ENCODE peak calls at places on chromosomes 2 and 18, in seven cellular contexts. T is aorta, E is endothelial cell of umbilical vein, P is suprapubic skin, F is HCT116, Y is H1, W is MM.1S. M is an unnamed sample.

GRCh38 chr18:76823574-76823973 is 1.2 kb downstream of the ZNF236 start:
- DNase-seq in T (no peak), E (no peak), P (no peak), F (no peak), Y (no peak), W (no peak), M (peak; percentile 61)

GRCh38 chr2:97693476-97693875 is 19.9 kb upstream of the ZAP70 start:
- DNase-seq in T (no peak), E (no peak), P (no peak), F (no peak), Y (no peak), W (no peak), M (no peak)

GRCh38 chr2:41879367-41879871 is 168.4 kb upstream of the PKDCC start:
- DNase-seq in T (no peak), E (no peak), P (no peak), F (no peak), Y (no peak), W (no peak), M (no peak)

GRCh38 chr18:46070683-46071614 is 1.1 kb downstream of the PSTPIP2 start:
- DNase-seq in T (no peak), E (no peak), P (no peak), F (no peak), Y (no peak), W (no peak), M (no peak)

GRCh38 chr18:58223717-58224424 is 179.8 kb downstream of the NEDD4L start:
- DNase-seq in T (no peak), E (peak; percentile 98), P (peak; percentile 74), F (peak; percentile 76), Y (no peak), W (no peak), M (peak; percentile 61)

GRCh38 chr2:185947722-185948121 is 209.1 kb downstream of the FSIP2 start:
- DNase-seq in T (no peak), E (no peak), P (no peak), F (no peak), Y (no peak), W (no peak), M (no peak)

GRCh38 chr2:196105956-196106355 is 37.3 kb upstream of the DNAH7 start:
- DNase-seq in T (no peak), E (peak; percentile 63), P (no peak), F (no peak), Y (no peak), W (no peak), M (no peak)

GRCh38 chr2:9237831-9238230 is 31.2 kb downstream of the ASAP2 start:
- DNase-seq in T (no peak), E (no peak), P (no peak), F (no peak), Y (no peak), W (no peak), M (no peak)

GRCh38 chr2:217371681-217372297 is 511.9 kb upstream of the TNP1 start:
- DNase-seq in T (peak; percentile 80), E (no peak), P (no peak), F (no peak), Y (no peak), W (no peak), M (no peak)

GRCh38 chr2:235573331-235574221 is 79.7 kb downstream of the AGAP1 start:
- DNase-seq in T (peak; percentile 64), E (peak; percentile 19), P (no peak), F (no peak), Y (no peak), W (no peak), M (no peak)

GRCh38 chr18:22603902-22604301 is 186.2 kb upstream of the CTAGE1 start:
- DNase-seq in T (no peak), E (no peak), P (no peak), F (no peak), Y (no peak), W (no peak), M (no peak)

GRCh38 chr2:180191352-180192124 is 184.4 kb upstream of the CWC22 start:
- DNase-seq in T (no peak), E (peak; percentile 1), P (no peak), F (no peak), Y (no peak), W (no peak), M (no peak)

GRCh38 chr18:37297106-37297505 is 268.5 kb downstream of the CELF4 start:
- DNase-seq in T (no peak), E (no peak), P (no peak), F (no peak), Y (no peak), W (no peak), M (no peak)

GRCh38 chr2:128628996-128629395 is 310.3 kb upstream of the HS6ST1 start:
- DNase-seq in T (peak; percentile 7), E (no peak), P (peak; percentile 66), F (no peak), Y (no peak), W (no peak), M (no peak)

GRCh38 chr18:23232331-23232730 is 97.0 kb downstream of the CABLES1 start:
- DNase-seq in T (no peak), E (no peak), P (no peak), F (no peak), Y (no peak), W (no peak), M (no peak)

GRCh38 chr2:218026244-218026643 is 23.4 kb upstream of the TNS1 start:
- DNase-seq in T (peak; percentile 25), E (no peak), P (peak; percentile 45), F (no peak), Y (no peak), W (no peak), M (no peak)

GRCh38 chr2:75788154-75788553 is 77.4 kb upstream of the GCFC2 start:
- DNase-seq in T (no peak), E (no peak), P (no peak), F (no peak), Y (no peak), W (no peak), M (no peak)

GRCh38 chr2:217914878-217915277 is 87.9 kb downstream of the TNS1 start:
- DNase-seq in T (peak; percentile 61), E (no peak), P (no peak), F (no peak), Y (no peak), W (no peak), M (no peak)

GRCh38 chr2:99571609-99572344 is 82.0 kb upstream of the REV1 start:
- DNase-seq in T (no peak), E (no peak), P (no peak), F (no peak), Y (no peak), W (no peak), M (no peak)

GRCh38 chr18:22470141-22470510 is 52.4 kb upstream of the CTAGE1 start:
- DNase-seq in T (no peak), E (peak; percentile 74), P (no peak), F (no peak), Y (no peak), W (no peak), M (no peak)

GRCh38 chr18:44835555-44836156 is 155.0 kb downstream of the SETBP1 start:
- DNase-seq in T (no peak), E (no peak), P (no peak), F (no peak), Y (no peak), W (no peak), M (no peak)
- H3K4me1 ChIP-seq in T (peaks cover 4% of the 10 kb centered on the region), E (no peaks in the 10 kb centered on the region), P (peaks cover 29% of the 10 kb centered on the region), F (no peaks in the 10 kb centered on the region), Y (peaks cover 7% of the 10 kb centered on the region), W (peaks cover 18% of the 10 kb centered on the region), M (peaks cover 26% of the 10 kb centered on the region)

DNA sequence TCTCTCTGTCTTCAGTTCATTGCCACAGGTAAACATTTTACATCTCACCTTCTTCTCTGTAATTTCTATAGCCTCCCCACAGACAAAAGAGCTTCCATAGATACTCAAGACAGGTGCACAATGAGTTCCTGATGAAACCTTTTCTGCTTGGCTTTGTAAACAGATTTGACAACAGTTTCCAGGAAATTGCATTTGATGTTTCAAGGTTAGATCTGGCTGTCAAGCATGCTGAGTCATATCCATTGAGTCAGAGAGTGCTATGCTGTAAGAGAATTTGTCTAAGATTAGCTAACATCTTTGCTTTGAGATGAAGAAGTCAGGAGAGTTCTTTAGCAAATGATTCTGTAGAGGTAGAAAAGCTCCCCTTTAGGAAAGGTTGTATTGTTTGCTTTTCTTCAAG is 40.6 kb upstream of the MAP2 start:
- DNase-seq in T (no peak), E (peak; percentile 74), P (no peak), F (peak; percentile 79), Y (no peak), W (peak; percentile 39), M (no peak)
- H3K27ac ChIP-seq in T (no peak overlapping the region), E (peak overlapping the region; percentile 17), P (no peak overlapping the region), F (no peak overlapping the region), Y (no peak overlapping the region), W (no peak overlapping the region), M (no peak overlapping the region)

DNA sequence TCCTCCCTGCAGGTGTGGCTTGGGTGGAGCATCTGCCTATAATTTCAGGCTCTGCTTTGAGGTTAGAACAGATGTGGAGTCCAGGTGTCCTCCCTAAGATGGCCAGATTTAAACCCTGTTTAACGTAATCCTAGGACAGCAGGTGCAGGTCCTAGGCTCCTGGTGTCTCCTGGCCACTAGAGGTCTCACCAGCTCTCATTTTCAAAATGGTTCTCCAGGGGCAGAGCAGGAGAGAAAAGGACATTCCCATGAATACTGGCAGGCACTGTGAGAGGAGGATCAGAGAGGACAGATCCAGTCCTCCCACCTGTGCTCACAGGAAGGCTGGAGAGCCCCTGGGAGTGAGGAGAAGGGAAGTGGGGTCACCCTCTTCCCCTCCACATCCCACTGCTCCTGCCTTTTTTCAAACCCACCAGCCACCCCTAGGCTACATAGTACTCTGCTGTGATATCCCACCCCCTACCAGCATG is 100.6 kb upstream of the SMAD2 start:
- DNase-seq in T (peak; percentile 55), E (peak; percentile 35), P (peak; percentile 60), F (peak; percentile 51), Y (peak; percentile 9), W (peak; percentile 61), M (peak; percentile 45)
- H3K4me1 ChIP-seq in T (no peaks in the 10 kb centered on the region), E (no peaks in the 10 kb centered on the region), P (peaks cover 25% of the 10 kb centered on the region), F (peaks cover 7% of the 10 kb centered on the region), Y (no peaks in the 10 kb centered on the region), W (no peaks in the 10 kb centered on the region), M (peaks cover 21% of the 10 kb centered on the region)

DNA sequence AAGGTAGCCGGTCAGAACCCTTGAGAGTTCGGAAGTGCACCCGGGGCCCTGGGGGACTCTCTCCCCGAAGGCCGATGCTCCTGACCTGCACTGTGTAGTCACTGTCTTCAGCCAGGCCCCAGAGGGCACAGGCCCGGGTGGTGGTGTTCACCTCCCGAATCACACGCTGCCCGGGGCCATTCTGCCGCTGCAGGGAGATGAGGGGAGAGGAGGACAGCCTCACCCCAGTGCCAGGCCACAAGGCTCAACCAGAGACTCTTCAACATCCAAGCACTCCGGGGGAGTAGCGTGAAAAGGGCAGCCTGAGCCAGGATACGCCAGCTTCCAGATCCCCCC is 1.1 kb downstream of the FNDC4 start:
- DNase-seq in T (no peak), E (no peak), P (no peak), F (no peak), Y (no peak), W (no peak), M (no peak)
- H3K27ac ChIP-seq in T (no peak overlapping the region), E (no peak overlapping the region), P (no peak overlapping the region), F (no peak overlapping the region), Y (no peak overlapping the region), W (no peak overlapping the region), M (no peak overlapping the region)

GRCh38 chr2:144083211-144083610 is 436.7 kb downstream of the ZEB2 start:
- DNase-seq in T (peak; percentile 72), E (no peak), P (no peak), F (no peak), Y (no peak), W (no peak), M (no peak)
- H3K4me1 ChIP-seq in T (no peaks in the 10 kb centered on the region), E (no peaks in the 10 kb centered on the region), P (peaks cover 2% of the 10 kb centered on the region), F (peaks cover 12% of the 10 kb centered on the region), Y (no peaks in the 10 kb centered on the region), W (no peaks in the 10 kb centered on the region), M (no peaks in the 10 kb centered on the region)

M was measured in lower lobe of right lung.